ENCODE peak calls at places on chromosomes 12 and 14, in five cellular contexts. L, W, J, D and I are unnamed samples.
A peak's percentile ranks its signal among the peaks of the same experiment; 100 is the strongest.

GRCh38 chr12:16385779-16386646 is 38.6 kb downstream of the MGST1 start:
- DNase-seq in W (peak; percentile 65), J (peak; percentile 51), D (peak; percentile 3), L (peak; percentile 3), I (peak; percentile 33)

GRCh38 chr14:104285483-104285790 is 147.1 kb downstream of the KIF26A start:
- DNase-seq in W (no peak), D (no peak), L (no peak), J (peak; percentile 66), I (peak; percentile 52)

GRCh38 chr12:110639336-110640178 is 25.6 kb downstream of the TCTN1 start:
- DNase-seq in J (no peak), D (peak; percentile 24), L (peak; percentile 27), W (no peak), I (no peak)

GRCh38 chr12:45988259-45988658 is 2.1 kb downstream of the SCAF11 start:
- DNase-seq in J (no peak), L (no peak), W (no peak), D (no peak), I (no peak)

GRCh38 chr12:23851602-23852001 is 97.9 kb downstream of the SOX5 start:
- DNase-seq in W (no peak), D (no peak), J (no peak), L (no peak), I (no peak)

GRCh38 chr14:87805315-87805723 is 187.7 kb downstream of the GALC start:
- DNase-seq in L (peak; percentile 4), J (peak; percentile 41), W (peak; percentile 76), D (peak; percentile 26), I (peak; percentile 69)

GRCh38 chr14:63394856-63395255 is 76.1 kb upstream of the GPHB5 start:
- DNase-seq in D (no peak), W (no peak), L (no peak), J (no peak), I (no peak)

GRCh38 chr12:103833095-103833777 is 7.8 kb downstream of the NT5DC3 start:
- DNase-seq in W (no peak), J (no peak), L (peak; percentile 48), D (no peak), I (no peak)

GRCh38 chr14:103404920-103405319 is 19.7 kb downstream of the MARK3 start:
- DNase-seq in W (no peak), D (no peak), J (no peak), L (no peak), I (no peak)

GRCh38 chr12:120830052-120830940 is 73.9 kb downstream of the SPPL3 start:
- DNase-seq in D (no peak), J (peak; percentile 46), W (no peak), L (no peak), I (no peak)

GRCh38 chr14:28308727-28309126 is 457.9 kb upstream of the FOXG1 start:
- DNase-seq in J (no peak), L (no peak), W (no peak), D (no peak), I (no peak)

GRCh38 chr12:89354630-89354931 is 2.3 kb upstream of the DUSP6 start:
- DNase-seq in W (peak; percentile 44), L (no peak), J (no peak), D (no peak), I (no peak)

GRCh38 chr12:84889818-84890217 is 22.8 kb downstream of the SLC6A15 start:
- DNase-seq in L (no peak), D (no peak), J (no peak), W (no peak), I (no peak)

GRCh38 chr14:87457727-87458126 is 535.3 kb downstream of the GALC start:
- DNase-seq in D (no peak), L (no peak), W (no peak), J (no peak), I (no peak)

GRCh38 chr12:49609059-49609874 is 3.8 kb upstream of the FAM186B start:
- DNase-seq in J (no peak), L (no peak), D (no peak), W (no peak), I (no peak)
- TF ChIP-seq CTCF in J (no peak), L (no peak), D (no peak), W (peak; percentile 10), I (no peak)

DNA sequence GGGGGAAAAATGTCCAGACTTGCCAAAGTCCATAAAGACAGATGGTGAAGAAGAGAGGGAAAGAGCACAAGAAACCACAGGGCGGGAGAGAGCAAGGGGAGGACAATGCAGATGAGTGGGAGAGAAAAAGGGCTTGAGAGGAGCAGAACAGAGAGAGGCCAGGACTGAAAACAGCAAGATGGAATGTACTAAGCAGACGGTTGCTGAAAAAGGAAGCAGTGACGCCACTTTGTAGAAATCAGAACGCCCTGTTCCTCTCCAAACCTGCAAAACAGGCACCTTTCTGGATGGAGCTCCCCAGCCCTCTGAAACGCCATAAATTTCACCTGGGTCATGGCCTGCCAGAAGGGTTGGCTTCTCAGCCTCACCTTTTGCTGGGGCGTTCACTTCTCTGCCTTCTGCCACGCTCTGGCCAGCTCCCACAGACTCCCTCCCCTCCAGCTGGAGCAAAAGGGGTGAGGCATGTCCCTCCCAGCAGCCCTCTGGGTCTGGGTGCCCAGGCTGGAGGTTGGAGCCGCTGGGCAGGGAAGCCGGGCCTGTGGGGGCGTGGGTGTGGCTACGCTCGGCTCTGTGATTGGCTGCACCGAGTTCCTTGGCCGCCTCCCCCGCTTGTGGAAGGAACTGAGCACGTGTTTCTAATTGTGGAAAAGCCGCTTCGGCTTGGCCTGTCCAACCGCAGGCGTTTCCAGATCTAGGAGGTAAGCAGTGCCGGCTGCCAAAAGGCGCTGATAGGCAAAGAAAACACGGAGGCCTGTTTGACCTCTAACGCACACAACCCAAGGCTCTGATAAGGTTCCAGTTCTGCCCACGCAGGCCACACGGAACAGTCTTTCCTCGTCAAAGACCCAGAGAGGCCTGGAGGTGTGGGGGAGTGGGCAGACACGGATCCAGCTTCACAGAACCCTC is 29.3 kb downstream of the SLC7A8 start:
- DNase-seq in W (peak; percentile 87), J (peak; percentile 34), D (peak; percentile 90), L (peak; percentile 62), I (peak; percentile 34)
- H3K4me3 ChIP-seq in W (no peak overlapping the region), J (no peak overlapping the region), D (peak overlapping the region; percentile 22), L (peak overlapping the region; percentile 17), I (no peak overlapping the region)

GRCh38 chr12:60106207-60106606 is 510.4 kb downstream of the SLC16A7 start:
- DNase-seq in L (no peak), J (no peak), D (no peak), W (no peak), I (no peak)
- TF ChIP-seq CTCF in L (peak; percentile 26), J (peak; percentile 69), D (peak; percentile 5), W (no peak), I (no peak)

DNA sequence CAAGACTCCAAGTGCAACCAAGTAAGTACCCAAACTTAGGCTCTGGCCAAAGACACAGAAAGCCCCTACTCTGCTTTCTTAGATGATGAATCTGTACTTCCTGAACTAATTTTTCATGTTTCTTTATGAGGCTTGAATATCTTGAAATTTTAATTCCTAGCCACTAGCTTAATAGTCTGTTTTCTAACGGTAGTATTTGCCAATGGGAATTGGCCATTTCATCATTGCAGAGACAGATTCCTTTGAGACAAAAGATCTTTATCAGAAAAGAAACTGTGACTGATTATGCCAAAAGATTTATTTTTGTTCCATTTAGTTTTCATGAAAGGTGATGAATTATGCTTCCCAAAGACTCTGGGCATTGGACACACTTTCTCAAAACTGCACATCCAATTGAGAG is 48.7 kb downstream of the DAD1 start:
- DNase-seq in L (no peak), W (no peak), J (no peak), D (no peak), I (no peak)
- H3K4me3 ChIP-seq in L (no peak overlapping the region), W (no peak overlapping the region), J (no peak overlapping the region), D (no peak overlapping the region), I (no peak overlapping the region)

GRCh38 chr14:106163316-106163715 is 636.9 kb downstream of the TMEM121 start:
- DNase-seq in J (no peak), L (no peak), D (no peak), W (no peak), I (no peak)

GRCh38 chr14:106166232-106166631 is 639.8 kb downstream of the TMEM121 start:
- DNase-seq in L (no peak), D (no peak), W (no peak), J (no peak), I (no peak)

GRCh38 chr14:106166650-106167204 is 640.3 kb downstream of the TMEM121 start:
- DNase-seq in W (no peak), J (no peak), L (no peak), D (no peak), I (no peak)
- TF ChIP-seq CTCF in W (no peak), J (no peak), L (no peak), D (no peak), I (no peak)

GRCh38 chr14:60328588-60328987 is 79.6 kb downstream of the PPM1A start:
- DNase-seq in W (peak; percentile 75), L (no peak), D (no peak), J (peak; percentile 38), I (no peak)

GRCh38 chr14:60331201-60332045 is 82.4 kb downstream of the PPM1A start:
- DNase-seq in W (peak; percentile 96), J (peak; percentile 73), L (no peak), D (peak; percentile 54), I (peak; percentile 84)

GRCh38 chr14:60327447-60328331 is 78.7 kb downstream of the PPM1A start:
- DNase-seq in D (no peak), L (no peak), J (peak; percentile 38), W (peak; percentile 69), I (no peak)

GRCh38 chr14:60332869-60333268 is 83.8 kb downstream of the PPM1A start:
- DNase-seq in L (no peak), W (no peak), J (no peak), D (no peak), I (no peak)

GRCh38 chr14:60332046-60332399 is 83.0 kb downstream of the PPM1A start:
- DNase-seq in L (no peak), J (no peak), D (no peak), W (no peak), I (no peak)
- H3K4me3 ChIP-seq in L (no peak overlapping the region), J (no peak overlapping the region), D (no peak overlapping the region), W (no peak overlapping the region), I (no peak overlapping the region)

DNA sequence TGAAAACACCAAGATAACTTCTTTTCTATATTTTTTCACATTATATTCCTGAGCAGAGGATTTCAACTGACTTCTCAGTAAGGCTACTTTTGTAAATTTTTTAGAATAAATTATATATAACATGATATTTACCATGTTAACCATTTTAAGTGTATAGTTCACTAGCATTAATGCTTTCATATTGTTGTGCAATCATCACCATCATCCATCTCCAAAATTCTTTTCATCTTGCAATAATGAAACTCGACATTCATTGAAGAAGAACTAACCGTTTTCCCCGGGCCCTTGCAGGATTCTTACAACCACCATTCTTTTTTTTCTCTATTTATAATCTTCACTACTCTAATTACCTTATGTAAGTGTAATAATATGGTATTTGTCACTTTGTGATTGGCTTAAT is 1036.1 kb downstream of the LRFN5 start:
- DNase-seq in D (no peak), W (no peak), L (no peak), J (no peak), I (no peak)
- TF ChIP-seq CTCF in D (no peak), W (no peak), L (no peak), J (no peak), I (no peak)

GRCh38 chr12:92603741-92604432 is 98.9 kb upstream of the PLEKHG7 start:
- DNase-seq in D (no peak), J (no peak), L (no peak), W (no peak), I (no peak)

GRCh38 chr12:92606956-92607355 is 95.8 kb upstream of the PLEKHG7 start:
- DNase-seq in L (no peak), W (peak; percentile 5), J (no peak), D (no peak), I (no peak)

GRCh38 chr12:92602930-92603623 is 99.7 kb upstream of the PLEKHG7 start:
- DNase-seq in J (no peak), L (no peak), D (no peak), W (no peak), I (no peak)

GRCh38 chr12:92605621-92606170 is 97.1 kb upstream of the PLEKHG7 start:
- DNase-seq in W (no peak), J (no peak), L (no peak), D (no peak), I (no peak)

GRCh38 chr12:92604786-92605185 is 98.0 kb upstream of the PLEKHG7 start:
- DNase-seq in L (no peak), W (no peak), D (no peak), J (no peak), I (no peak)
- H3K4me3 ChIP-seq in L (no peak overlapping the region), W (no peak overlapping the region), D (no peak overlapping the region), J (no peak overlapping the region), I (no peak overlapping the region)